ENCODE peak calls at places on chromosome 12, in eight cellular contexts. J is uterus, D is thoracic aorta, H is lung, Y is cardiac muscle cell, B is right lobe of liver, Q is colonic mucosa, V is neural progenitor cell. I is an unnamed sample.

GRCh38 chr12:119544780-119545625 is 48.6 kb upstream of the TMEM233 start:
- DNase-seq in J (peak; percentile 43), D (peak; percentile 3), H (peak; percentile 63), Y (peak; percentile 75), B (no peak), Q (peak; percentile 57), V (peak; percentile 81), I (peak; percentile 14)

GRCh38 chr12:65093571-65093970 is 27.5 kb downstream of the WIF1 start:
- DNase-seq in J (no peak), D (no peak), H (no peak), Y (no peak), B (no peak), Q (no peak), V (no peak), I (no peak)

GRCh38 chr12:28974166-28974565 is 174.9 kb upstream of the FAR2 start:
- DNase-seq in J (no peak), D (no peak), H (no peak), Y (no peak), B (no peak), Q (no peak), V (no peak), I (no peak)

GRCh38 chr12:124919646-124920352 is 5.3 kb upstream of the UBC start:
- DNase-seq in J (no peak), D (no peak), H (no peak), Y (no peak), B (no peak), Q (no peak), V (peak; percentile 30), I (no peak)

GRCh38 chr12:110619534-110619953 is 5.6 kb downstream of the TCTN1 start:
- DNase-seq in J (no peak), D (no peak), H (no peak), Y (no peak), B (no peak), Q (no peak), V (no peak), I (no peak)

GRCh38 chr12:106780010-106780625 is 5.6 kb downstream of the RIC8B start:
- DNase-seq in J (no peak), D (no peak), H (no peak), Y (no peak), B (no peak), Q (no peak), V (no peak), I (no peak)

GRCh38 chr12:80700327-80700726 is 7.1 kb upstream of the MYF6 start:
- DNase-seq in J (no peak), D (no peak), H (no peak), Y (no peak), B (no peak), Q (no peak), V (no peak), I (no peak)

GRCh38 chr12:12032260-12032761 is 38.4 kb upstream of the BCL2L14 start:
- DNase-seq in J (no peak), D (no peak), H (no peak), Y (no peak), B (no peak), Q (peak; percentile 52), V (no peak), I (no peak)

GRCh38 chr12:106897082-106897481 is 58.6 kb upstream of the TMEM263 start:
- DNase-seq in J (no peak), D (no peak), H (no peak), Y (no peak), B (no peak), Q (no peak), V (no peak), I (no peak)

GRCh38 chr12:117649796-117650195 is 288.4 kb upstream of the NOS1 start:
- DNase-seq in J (no peak), D (no peak), H (no peak), Y (no peak), B (no peak), Q (no peak), V (no peak), I (no peak)

GRCh38 chr12:121903202-121903601 is 14.6 kb downstream of the PSMD9 start:
- DNase-seq in J (no peak), D (no peak), H (no peak), Y (no peak), B (no peak), Q (no peak), V (no peak), I (no peak)

GRCh38 chr12:105053116-105053572 is 31.1 kb downstream of the ALDH1L2 start:
- DNase-seq in J (peak; percentile 65), D (peak; percentile 29), H (peak; percentile 67), Y (peak; percentile 79), B (peak; percentile 68), Q (peak; percentile 83), V (peak; percentile 85), I (peak; percentile 65)

GRCh38 chr12:108616941-108617858 is 16.5 kb downstream of the SELPLG start:
- DNase-seq in J (no peak), D (no peak), H (no peak), Y (no peak), B (no peak), Q (no peak), V (no peak), I (peak; percentile 61)

GRCh38 chr12:113039911-113040425 is 16.6 kb upstream of the DTX1 start:
- DNase-seq in J (no peak), D (no peak), H (no peak), Y (no peak), B (no peak), Q (no peak), V (no peak), I (no peak)

GRCh38 chr12:53624956-53625355 is 1.2 kb downstream of the ATF7 start:
- DNase-seq in J (no peak), D (no peak), H (no peak), Y (no peak), B (no peak), Q (peak; percentile 21), V (no peak), I (no peak)

GRCh38 chr12:104535383-104535782 is 78.6 kb downstream of the CHST11 start:
- DNase-seq in J (no peak), D (no peak), H (no peak), Y (no peak), B (no peak), Q (no peak), V (no peak), I (no peak)

GRCh38 chr12:45349911-45350310 is 134.0 kb downstream of the ANO6 start:
- DNase-seq in J (no peak), D (no peak), H (no peak), Y (no peak), B (no peak), Q (no peak), V (no peak), I (no peak)

DNA sequence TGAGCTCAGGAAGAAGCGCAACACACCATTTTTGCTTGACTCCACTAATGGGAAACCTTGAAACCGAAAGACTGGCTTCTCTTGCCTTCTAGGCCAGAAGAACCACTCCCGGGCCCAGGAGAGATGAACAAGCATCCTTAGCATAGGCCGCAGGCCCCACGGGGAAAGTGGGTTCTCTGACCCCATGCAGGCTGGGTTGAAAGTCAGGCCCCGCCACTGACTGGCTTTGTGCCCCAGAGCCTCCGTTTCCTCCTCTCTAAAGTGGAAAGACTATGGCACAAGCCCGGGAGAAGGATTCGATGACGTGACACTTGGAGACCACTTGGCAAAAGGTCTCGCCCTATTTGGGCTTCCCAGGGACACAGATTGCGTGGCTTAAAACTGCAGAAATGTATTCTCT is 9.9 kb upstream of the FZD10 start:
- DNase-seq in J (no peak), D (no peak), H (no peak), Y (no peak), B (no peak), Q (no peak), V (no peak), I (no peak)
- H3K9me3 ChIP-seq in J (no peaks in the 10 kb centered on the region), D (no peaks in the 10 kb centered on the region), H (peaks cover 2% of the 10 kb centered on the region), Y (no peaks in the 10 kb centered on the region), B (no peaks in the 10 kb centered on the region), Q (no peaks in the 10 kb centered on the region), V (no peaks in the 10 kb centered on the region), I (no peaks in the 10 kb centered on the region)

DNA sequence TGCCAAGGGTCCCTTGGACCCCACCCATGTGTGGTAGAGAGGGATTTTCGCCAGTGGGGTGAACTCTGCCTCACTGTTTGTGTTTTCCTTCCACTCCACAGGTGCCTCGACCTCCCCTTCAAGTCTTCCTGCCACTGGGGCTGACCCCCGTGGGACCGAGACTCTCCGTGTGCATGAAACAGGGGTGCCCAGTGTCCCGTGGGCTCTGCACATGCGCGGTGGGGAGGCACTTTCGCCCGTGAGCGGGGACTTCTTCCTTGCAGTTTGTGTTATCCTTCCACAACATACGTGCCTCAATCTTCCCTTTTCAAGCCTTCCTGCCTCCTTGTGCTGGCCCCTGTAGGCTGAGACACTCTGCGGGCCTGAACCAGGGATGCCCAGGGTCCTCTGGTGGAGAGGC is 362.4 kb downstream of the ALG10 start:
- DNase-seq in J (no peak), D (no peak), H (no peak), Y (no peak), B (no peak), Q (no peak), V (no peak), I (no peak)
- H3K9me3 ChIP-seq in J (no peaks in the 10 kb centered on the region), D (no peaks in the 10 kb centered on the region), H (peaks cover 96% of the 10 kb centered on the region), Y (no peaks in the 10 kb centered on the region), B (no peaks in the 10 kb centered on the region), Q (no peaks in the 10 kb centered on the region), V (peaks cover 4% of the 10 kb centered on the region), I (no peaks in the 10 kb centered on the region)

GRCh38 chr12:83615152-83615551 is 928.4 kb downstream of the TMTC2 start:
- DNase-seq in J (no peak), D (no peak), H (no peak), Y (no peak), B (no peak), Q (no peak), V (no peak), I (no peak)

GRCh38 chr12:83619973-83620372 is 933.3 kb downstream of the TMTC2 start:
- DNase-seq in J (no peak), D (no peak), H (no peak), Y (no peak), B (no peak), Q (no peak), V (no peak), I (no peak)
- H3K9me3 ChIP-seq in J (no peaks in the 10 kb centered on the region), D (no peaks in the 10 kb centered on the region), H (no peaks in the 10 kb centered on the region), Y (no peaks in the 10 kb centered on the region), B (no peaks in the 10 kb centered on the region), Q (peaks cover 7% of the 10 kb centered on the region), V (no peaks in the 10 kb centered on the region), I (no peaks in the 10 kb centered on the region)

GRCh38 chr12:34163443-34163842 is 141.1 kb downstream of the ALG10 start:
- DNase-seq in J (no peak), D (no peak), H (no peak), Y (no peak), B (no peak), Q (no peak), V (no peak), I (no peak)
- H3K9me3 ChIP-seq in J (no peaks in the 10 kb centered on the region), D (no peaks in the 10 kb centered on the region), H (peaks cover 2% of the 10 kb centered on the region), Y (no peaks in the 10 kb centered on the region), B (no peaks in the 10 kb centered on the region), Q (no peaks in the 10 kb centered on the region), V (peaks cover 12% of the 10 kb centered on the region), I (no peaks in the 10 kb centered on the region)

DNA sequence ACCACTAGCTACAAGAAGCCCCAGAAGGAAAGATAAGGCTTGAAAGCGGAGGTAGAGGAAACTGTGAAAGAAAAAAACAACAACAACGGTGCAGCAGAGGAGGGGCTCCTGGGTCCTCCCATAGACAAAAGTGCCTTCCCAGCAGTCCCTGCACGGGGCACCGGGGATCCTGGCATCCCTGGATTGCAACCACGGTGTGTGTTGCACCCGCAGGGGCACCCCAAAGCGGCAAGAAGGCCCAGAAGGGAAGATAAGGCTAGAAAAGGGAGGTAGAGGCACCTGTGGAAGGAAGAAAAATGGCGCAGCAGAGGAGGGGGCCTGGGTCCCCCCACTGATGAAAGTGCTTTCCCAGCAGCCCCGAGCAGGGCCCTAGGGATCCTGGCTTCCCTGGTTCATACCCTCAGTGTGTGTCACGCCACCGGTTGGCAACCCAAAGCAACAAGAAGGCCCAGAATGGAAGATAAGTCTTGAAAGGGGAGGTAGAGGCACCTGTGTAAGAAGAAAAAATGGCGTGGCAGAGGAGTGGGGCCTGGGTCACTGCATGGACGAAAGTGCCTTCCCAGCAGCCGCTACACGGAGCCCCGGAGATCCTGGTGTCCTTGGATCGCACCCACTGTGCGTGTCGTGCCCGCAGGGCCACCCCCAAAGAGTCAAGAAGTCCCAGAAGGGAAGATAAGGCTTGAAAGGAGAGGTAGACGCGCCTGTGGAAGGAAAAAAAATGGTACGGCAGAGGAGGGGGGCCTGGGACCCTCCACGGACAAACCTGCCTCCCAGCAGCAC is 281.0 kb downstream of the ALG10 start:
- DNase-seq in J (no peak), D (no peak), H (no peak), Y (no peak), B (peak; percentile 35), Q (no peak), V (no peak), I (no peak)
- H3K9me3 ChIP-seq in J (peaks cover 11% of the 10 kb centered on the region), D (no peaks in the 10 kb centered on the region), H (peaks cover 71% of the 10 kb centered on the region), Y (no peaks in the 10 kb centered on the region), B (no peaks in the 10 kb centered on the region), Q (no peaks in the 10 kb centered on the region), V (peaks cover 5% of the 10 kb centered on the region), I (no peaks in the 10 kb centered on the region)